ENCODE peak calls at places on chromosome 20, in seven cellular contexts. Z is HL-60, E is PC-3, V is HTR-8/SVneo, C is AG08396, N is memory B cell, K is HuH-7.5. M is an unnamed sample.
A peak's percentile ranks its signal among the peaks of the same experiment; 100 is the strongest.

GRCh38 chr20:20706285-20706684 is 6.2 kb downstream of the RALGAPA2 start:
- DNase-seq in V (no peak), C (no peak), K (no peak), N (no peak), Z (no peak), E (no peak), M (no peak)

GRCh38 chr20:32189691-32190607 is 17.6 kb downstream of the PLAGL2 start:
- DNase-seq in K (no peak), N (peak; percentile 35), Z (no peak), V (no peak), E (no peak), C (peak; percentile 67), M (peak; percentile 53)

GRCh38 chr20:33563788-33564187 is 73.9 kb downstream of the CBFA2T2 start:
- DNase-seq in V (no peak), C (no peak), N (no peak), E (no peak), Z (no peak), K (no peak), M (no peak)

GRCh38 chr20:64037498-64038213 is 1.7 kb downstream of the C20orf204 start:
- DNase-seq in V (no peak), K (no peak), N (peak; percentile 39), E (peak; percentile 21), Z (no peak), C (no peak), M (no peak)

GRCh38 chr20:53100476-53100911 is 128.3 kb downstream of the TSHZ2 start:
- DNase-seq in K (no peak), C (no peak), Z (no peak), V (no peak), N (no peak), E (no peak), M (no peak)

GRCh38 chr20:59735917-59736316 is 131.6 kb downstream of the PHACTR3 start:
- DNase-seq in Z (no peak), K (no peak), V (no peak), E (no peak), N (no peak), C (no peak), M (no peak)

GRCh38 chr20:46808565-46808964 is 86.1 kb upstream of the EYA2 start:
- DNase-seq in C (no peak), V (no peak), K (no peak), Z (no peak), N (no peak), E (peak; percentile 29), M (no peak)

GRCh38 chr20:278607-279571 is 11.7 kb downstream of the C20orf96 start:
- DNase-seq in N (no peak), V (no peak), E (no peak), Z (no peak), K (no peak), C (no peak), M (no peak)

GRCh38 chr20:62359491-62360121 is 7.5 kb downstream of the LAMA5 start:
- DNase-seq in C (no peak), N (no peak), K (no peak), V (peak; percentile 87), Z (no peak), E (peak; percentile 91), M (no peak)

GRCh38 chr20:3209023-3209945 is at the start of gene ITPA:
- DNase-seq in N (peak; percentile 44), K (peak; percentile 81), C (peak; percentile 63), V (peak; percentile 76), E (peak; percentile 51), Z (peak; percentile 71), M (peak; percentile 76)

GRCh38 chr20:63688234-63689045 is 8.0 kb upstream of the TNFRSF6B start:
- DNase-seq in K (no peak), N (no peak), Z (no peak), C (no peak), V (no peak), E (no peak), M (no peak)

GRCh38 chr20:23049933-23050838 is 714 bp upstream of the THBD start:
- DNase-seq in K (no peak), E (peak; percentile 44), V (peak; percentile 19), C (peak; percentile 32), Z (no peak), N (no peak), M (no peak)

GRCh38 chr20:39897058-39897457 is 792.0 kb downstream of the MAFB start:
- DNase-seq in K (no peak), E (no peak), N (no peak), Z (no peak), C (peak; percentile 41), V (no peak), M (no peak)

GRCh38 chr20:43032459-43032858 is 157.2 kb downstream of the PTPRT start:
- DNase-seq in N (no peak), C (no peak), V (no peak), Z (no peak), K (no peak), E (no peak), M (no peak)

GRCh38 chr20:32448306-32449056 is 90.3 kb downstream of the ASXL1 start:
- DNase-seq in E (no peak), C (no peak), Z (no peak), V (no peak), N (no peak), K (no peak), M (no peak)

GRCh38 chr20:40568200-40568599 is 120.8 kb downstream of the MAFB start:
- DNase-seq in K (no peak), N (no peak), E (no peak), Z (no peak), V (no peak), C (no peak), M (no peak)

GRCh38 chr20:39190666-39191570 is 228.8 kb downstream of the DHX35 start:
- DNase-seq in E (peak; percentile 88), V (peak; percentile 20), C (peak; percentile 8), Z (no peak), K (no peak), N (no peak), M (no peak)

GRCh38 chr20:46797201-46797600 is 87.8 kb downstream of the SLC2A10 start:
- DNase-seq in V (no peak), K (no peak), C (no peak), Z (no peak), E (no peak), N (no peak), M (no peak)

GRCh38 chr20:43490038-43490437 is 17.5 kb upstream of the L3MBTL1 start:
- DNase-seq in C (no peak), Z (no peak), K (no peak), E (no peak), N (no peak), V (no peak), M (no peak)